ENCODE peak calls at places on chromosomes 1 and 21, in nine cellular contexts. E, V, G, U, I, P, W, S and R are unnamed samples.

GRCh38 chr21:39720126-39720778 is 24.7 kb upstream of the IGSF5 start:
- DNase-seq in G (no peak), E (no peak), V (no peak), W (no peak), P (peak; percentile 2), S (no peak), I (no peak), U (no peak), R (no peak)

GRCh38 chr1:64505232-64505943 is 35.5 kb downstream of the CACHD1 start:
- DNase-seq in U (peak; percentile 50), W (peak; percentile 17), S (peak; percentile 60), I (no peak), G (peak; percentile 15), P (no peak), V (no peak), E (peak; percentile 88), R (no peak)

GRCh38 chr1:119656410-119656955 is 8.4 kb upstream of the ZNF697 start:
- DNase-seq in P (no peak), I (no peak), E (no peak), G (no peak), W (no peak), S (no peak), V (no peak), U (no peak), R (no peak)

GRCh38 chr1:94013331-94013925 is 104.2 kb upstream of the GCLM start:
- DNase-seq in W (no peak), E (no peak), G (no peak), V (no peak), U (no peak), S (no peak), I (no peak), P (no peak), R (no peak)

GRCh38 chr1:162193201-162193600 is 123.7 kb downstream of the NOS1AP start:
- DNase-seq in U (no peak), S (no peak), P (no peak), I (no peak), V (no peak), W (no peak), G (no peak), E (no peak), R (no peak)

GRCh38 chr1:96918406-96918805 is 196.8 kb downstream of the PTBP2 start:
- DNase-seq in U (no peak), I (no peak), G (no peak), P (peak; percentile 74), V (no peak), E (no peak), S (no peak), W (no peak), R (peak; percentile 70)

GRCh38 chr1:40931601-40932000 is 47.9 kb upstream of the CTPS1 start:
- DNase-seq in P (no peak), I (no peak), U (no peak), V (no peak), W (no peak), G (no peak), E (no peak), S (no peak), R (no peak)

GRCh38 chr1:179016694-179017382 is 8.9 kb upstream of the FAM20B start:
- DNase-seq in U (peak; percentile 96), P (peak; percentile 96), E (peak; percentile 39), W (no peak), I (peak; percentile 92), V (peak; percentile 81), S (no peak), G (no peak), R (peak; percentile 91)

GRCh38 chr1:155091071-155092051 is 12.7 kb downstream of the EFNA3 start:
- DNase-seq in G (peak; percentile 71), W (peak; percentile 66), P (peak; percentile 70), U (peak; percentile 68), V (peak; percentile 38), S (peak; percentile 97), I (no peak), E (peak; percentile 84), R (peak; percentile 75)

GRCh38 chr1:221101792-221102191 is 222.5 kb downstream of the HLX start:
- DNase-seq in P (peak; percentile 88), U (no peak), E (no peak), G (no peak), S (no peak), W (no peak), I (no peak), V (no peak), R (peak; percentile 61)

GRCh38 chr1:243798726-243799125 is 51.3 kb downstream of the AKT3 start:
- DNase-seq in S (no peak), V (no peak), E (no peak), W (no peak), G (no peak), P (peak; percentile 95), U (no peak), I (no peak), R (peak; percentile 59)

GRCh38 chr1:11646317-11646716 is 7.9 kb downstream of the FBXO2 start:
- DNase-seq in E (no peak), S (no peak), P (no peak), G (no peak), V (no peak), W (no peak), I (no peak), U (no peak), R (no peak)

GRCh38 chr21:43331962-43332458 is 94.9 kb downstream of the SIK1 start:
- DNase-seq in V (peak; percentile 83), P (peak; percentile 81), E (no peak), S (no peak), U (peak; percentile 53), G (no peak), W (no peak), I (no peak), R (peak; percentile 97)

GRCh38 chr1:76257823-76258222 is 183.3 kb downstream of the ST6GALNAC3 start:
- DNase-seq in G (no peak), S (no peak), E (no peak), V (no peak), W (no peak), I (no peak), U (no peak), P (no peak), R (no peak)

GRCh38 chr1:225554216-225554812 is 98.6 kb downstream of the ENAH start:
- DNase-seq in I (no peak), W (no peak), P (peak; percentile 28), V (no peak), G (no peak), E (no peak), S (no peak), U (no peak), R (peak; percentile 54)